ENCODE peak calls at places on chromosomes 16 and 17, in seven cellular contexts. U, M, S, K, D, Y and Q are unnamed samples. For H3K27me3, the result is how much of the 10 kb centered on the place peaks cover.

GRCh38 chr16:25959216-25959615 is 267.5 kb downstream of the HS3ST4 start:
- DNase-seq in U (no peak), M (no peak), S (no peak), K (no peak), D (no peak), Y (no peak), Q (no peak)

GRCh38 chr17:47604268-47604927 is 45.3 kb upstream of the KPNB1 start:
- DNase-seq in U (peak), M (no peak), S (no peak), K (no peak), D (no peak), Y (peak), Q (no peak)

GRCh38 chr17:6470146-6470718 is 26.0 kb downstream of the PIMREG start:
- DNase-seq in U (no peak), M (no peak), S (no peak), K (no peak), D (no peak), Y (no peak), Q (no peak)

GRCh38 chr16:53480394-53480793 is 22.6 kb downstream of the AKTIP start:
- DNase-seq in U (no peak), M (no peak), S (no peak), K (no peak), D (no peak), Y (no peak), Q (no peak)

GRCh38 chr17:30212750-30213149 is 22.7 kb downstream of the SLC6A4 start:
- DNase-seq in U (no peak), M (peak), S (no peak), K (no peak), D (no peak), Y (no peak), Q (no peak)

GRCh38 chr17:29782917-29783316 is 147.1 kb downstream of the SSH2 start:
- DNase-seq in U (no peak), M (no peak), S (no peak), K (no peak), D (no peak), Y (no peak), Q (no peak)

GRCh38 chr16:75620326-75621169 is 2.5 kb downstream of the ADAT1 start:
- DNase-seq in U (no peak), M (no peak), S (no peak), K (no peak), D (no peak), Y (no peak), Q (no peak)

GRCh38 chr17:44223574-44224046 is 4.1 kb upstream of the UBTF start:
- DNase-seq in U (no peak), M (no peak), S (no peak), K (peak), D (peak), Y (peak), Q (no peak)

GRCh38 chr17:62076864-62077788 is 12.0 kb upstream of the MED13 start:
- DNase-seq in U (no peak), M (no peak), S (no peak), K (no peak), D (no peak), Y (no peak), Q (peak)

GRCh38 chr17:7004398-7005253 is 7.8 kb upstream of the RNASEK start:
- DNase-seq in U (no peak), M (peak), S (no peak), K (no peak), D (no peak), Y (peak), Q (no peak)

GRCh38 chr17:78409191-78409621 is 30.8 kb downstream of the PGS1 start:
- DNase-seq in U (no peak), M (no peak), S (no peak), K (no peak), D (peak), Y (no peak), Q (peak)

GRCh38 chr16:15857779-15858560 is 1.1 kb upstream of the MYH11 start:
- DNase-seq in U (peak), M (peak), S (no peak), K (peak), D (no peak), Y (peak), Q (no peak)

GRCh38 chr17:49403514-49404289 is 11.0 kb downstream of the PHB1 start:
- DNase-seq in U (no peak), M (no peak), S (no peak), K (no peak), D (no peak), Y (no peak), Q (no peak)

GRCh38 chr17:6162216-6162615 is 92.0 kb downstream of the WSCD1 start:
- DNase-seq in U (no peak), M (peak), S (no peak), K (no peak), D (no peak), Y (no peak), Q (no peak)

GRCh38 chr16:72222503-72222902 is 50.5 kb upstream of the PMFBP1 start:
- DNase-seq in U (no peak), M (no peak), S (no peak), K (no peak), D (no peak), Y (no peak), Q (no peak)

GRCh38 chr16:17510532-17510931 is 39.8 kb upstream of the XYLT1 start:
- DNase-seq in U (no peak), M (no peak), S (no peak), K (no peak), D (no peak), Y (no peak), Q (no peak)

GRCh38 chr16:12675852-12676251 is 127.8 kb downstream of the CPPED1 start:
- DNase-seq in U (no peak), M (no peak), S (no peak), K (no peak), D (no peak), Y (peak), Q (no peak)

GRCh38 chr16:1390239-1390638 is 24.3 kb downstream of the UNKL start:
- DNase-seq in U (no peak), M (no peak), S (no peak), K (no peak), D (no peak), Y (no peak), Q (no peak)

GRCh38 chr17:5644065-5644464 is 59.8 kb upstream of the NLRP1 start:
- DNase-seq in U (no peak), M (no peak), S (no peak), K (no peak), D (no peak), Y (no peak), Q (no peak)

GRCh38 chr16:66408181-66409048 is 18.7 kb upstream of the BEAN1 start:
- DNase-seq in U (peak), M (peak), S (peak), K (no peak), D (no peak), Y (peak), Q (no peak)

GRCh38 chr17:48646183-48647102 is 20.3 kb upstream of the HOXB9 start:
- DNase-seq in U (no peak), M (peak), S (no peak), K (no peak), D (no peak), Y (no peak), Q (no peak)

GRCh38 chr17:35931794-35932419 is 1.3 kb upstream of the RDM1 start:
- DNase-seq in U (no peak), M (no peak), S (no peak), K (no peak), D (no peak), Y (peak), Q (no peak)

GRCh38 chr16:63135069-63135468 is 1098.8 kb upstream of the CDH8 start:
- DNase-seq in U (no peak), M (no peak), S (no peak), K (no peak), D (no peak), Y (no peak), Q (no peak)

GRCh38 chr17:27430882-27431491 is 25.3 kb upstream of the KSR1 start:
- DNase-seq in U (peak), M (peak), S (no peak), K (peak), D (no peak), Y (peak), Q (no peak)

DNA sequence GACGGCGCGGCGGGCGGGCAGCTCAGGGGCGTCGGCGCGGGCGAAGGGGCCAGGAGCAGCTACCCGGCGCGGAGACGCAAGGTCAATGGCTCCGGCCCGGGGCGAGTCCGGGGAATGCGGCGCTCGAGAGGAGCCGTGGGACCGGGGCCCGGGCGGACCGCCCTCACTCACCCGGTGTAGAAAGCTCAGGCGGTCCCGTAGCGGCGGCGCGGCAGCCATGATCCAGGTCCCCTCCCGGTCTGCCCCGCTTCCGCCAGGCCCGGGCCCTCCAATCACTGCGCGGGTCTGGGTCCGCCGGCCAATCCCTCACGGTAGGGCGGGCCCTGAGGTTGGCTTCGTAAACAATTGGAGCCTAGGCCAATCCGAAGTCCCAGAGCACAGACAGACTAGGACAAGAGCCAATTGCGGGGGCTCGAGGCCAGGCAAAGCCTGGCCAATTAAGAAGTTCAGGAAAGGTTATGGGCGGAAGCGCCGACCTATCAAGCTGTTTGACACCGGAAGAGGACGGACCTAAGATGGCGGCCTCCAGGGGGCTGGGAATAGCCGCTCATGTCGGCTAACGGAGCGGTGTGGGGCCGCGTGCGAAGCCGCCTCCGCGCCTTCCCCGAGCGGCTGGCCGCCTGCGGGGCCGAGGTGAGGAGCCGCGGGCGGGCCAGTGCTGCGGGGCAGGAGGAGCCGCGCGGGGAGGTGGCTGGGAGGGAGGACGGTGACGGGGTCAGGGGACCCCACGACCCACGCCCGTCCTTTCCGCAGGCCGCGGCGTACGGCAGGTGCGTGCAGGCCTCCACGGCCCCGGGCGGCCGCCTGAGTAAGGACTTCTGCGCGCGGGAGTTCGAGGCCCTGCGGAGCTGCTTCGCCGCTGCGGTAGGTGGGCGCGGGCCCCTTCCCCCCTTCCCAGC is at the start of the genes NDUFAF8 and TEPSIN:
- DNase-seq in U (peak), M (peak), S (peak), K (peak), D (peak), Y (peak), Q (peak)
- TF ChIP-seq CTCF in U (peak), M (no peak), S (peak), K (no peak), D (peak), Y (no peak), Q (no peak)

GRCh38 chr17:41304091-41304490 is 1.4 kb upstream of the KRTAP29-1 start:
- DNase-seq in U (no peak), M (no peak), S (no peak), K (no peak), D (peak), Y (no peak), Q (no peak)
- H3K27me3 ChIP-seq in U (under half), M (under half), S (under half), K (under half), D (under half), Y (under half), Q (under half)

GRCh38 chr17:17120294-17120693 is 78.0 kb downstream of the MPRIP start:
- DNase-seq in U (no peak), M (no peak), S (no peak), K (no peak), D (no peak), Y (no peak), Q (no peak)

GRCh38 chr17:17119533-17119932 is 77.3 kb downstream of the MPRIP start:
- DNase-seq in U (no peak), M (no peak), S (no peak), K (no peak), D (no peak), Y (peak), Q (no peak)

GRCh38 chr17:17122781-17123483 is 80.7 kb downstream of the MPRIP start:
- DNase-seq in U (no peak), M (no peak), S (no peak), K (no peak), D (no peak), Y (no peak), Q (no peak)

GRCh38 chr17:17120716-17121115 is 78.5 kb downstream of the MPRIP start:
- DNase-seq in U (no peak), M (no peak), S (no peak), K (no peak), D (no peak), Y (no peak), Q (no peak)

GRCh38 chr17:17121162-17121561 is 78.9 kb downstream of the MPRIP start:
- DNase-seq in U (no peak), M (no peak), S (no peak), K (no peak), D (peak), Y (no peak), Q (no peak)
- TF ChIP-seq CTCF in U (no peak), M (no peak), S (no peak), K (no peak), D (no peak), Y (no peak), Q (no peak)

GRCh38 chr16:81265052-81265451 is 26.6 kb downstream of the BCO1 start:
- DNase-seq in U (no peak), M (no peak), S (no peak), K (no peak), D (no peak), Y (no peak), Q (no peak)
- H3K27me3 ChIP-seq in U (under half), M (under half), S (under half), K (under half), D (under half), Y (under half), Q (under half)

GRCh38 chr16:56203052-56203451 is 11.8 kb downstream of the GNAO1 start:
- DNase-seq in U (no peak), M (peak), S (no peak), K (peak), D (no peak), Y (no peak), Q (no peak)
- TF ChIP-seq CTCF in U (peak), M (peak), S (peak), K (no peak), D (peak), Y (no peak), Q (peak)

GRCh38 chr16:31332544-31332943 is 22.4 kb upstream of the ITGAX start:
- DNase-seq in U (no peak), M (no peak), S (no peak), K (no peak), D (no peak), Y (no peak), Q (no peak)
- H3K27me3 ChIP-seq in U (half or more), M (under half), S (under half), K (half or more), D (under half), Y (under half), Q (under half)